ENCODE peak calls at places on chromosomes 11 and 22, in four cellular contexts. L is K562, Y is GM12878, W is HepG2. S is an unnamed sample.

GRCh38 chr11:23078289-23078971 is 218.2 kb upstream of the CCDC179 start:
- DNase-seq in L (no peak), Y (no peak), W (no peak), S (no peak)

GRCh38 chr11:72951193-72951592 is 137.0 kb downstream of the ATG16L2 start:
- DNase-seq in L (no peak), Y (no peak), W (no peak), S (no peak)

GRCh38 chr11:127059286-127060200 is 59.0 kb upstream of the KIRREL3 start:
- DNase-seq in L (no peak), Y (no peak), W (no peak), S (no peak)

GRCh38 chr11:92224394-92225205 is at the start of gene FAT3:
- DNase-seq in L (no peak), Y (no peak), W (no peak), S (peak; percentile 74)

GRCh38 chr22:17836977-17837742 is 62.9 kb upstream of the BID start:
- DNase-seq in L (no peak), Y (no peak), W (no peak), S (no peak)

GRCh38 chr22:28151241-28151640 is 232.2 kb upstream of the PITPNB start:
- DNase-seq in L (no peak), Y (no peak), W (peak; percentile 41), S (no peak)

GRCh38 chr11:134343646-134344045 is 11.9 kb downstream of the GLB1L2 start:
- DNase-seq in L (no peak), Y (no peak), W (no peak), S (no peak)

GRCh38 chr11:75073459-75074190 is 23.1 kb downstream of the OR2AT4 start:
- DNase-seq in L (peak; percentile 30), Y (no peak), W (peak; percentile 7), S (no peak)

GRCh38 chr11:121473064-121473777 is 20.5 kb upstream of the SORL1-AS1 start:
- DNase-seq in L (no peak), Y (no peak), W (no peak), S (no peak)

GRCh38 chr11:85779956-85780640 is 30.8 kb downstream of the SYTL2 start:
- DNase-seq in L (no peak), Y (no peak), W (no peak), S (no peak)

GRCh38 chr11:118109231-118109630 is 22.5 kb upstream of the SMIM35 start:
- DNase-seq in L (no peak), Y (no peak), W (no peak), S (no peak)

GRCh38 chr22:30045901-30046715 is 34.2 kb upstream of the HORMAD2 start:
- DNase-seq in L (no peak), Y (no peak), W (no peak), S (no peak)

GRCh38 chr11:95081412-95081811 is 8.2 kb upstream of the ENDOD1 start:
- DNase-seq in L (no peak), Y (no peak), W (no peak), S (no peak)

GRCh38 chr22:38429460-38430128 is 25.4 kb downstream of the KCNJ4 start:
- DNase-seq in L (no peak), Y (no peak), W (no peak), S (no peak)

GRCh38 chr11:75337195-75337654 is 14.2 kb downstream of the ARRB1 start:
- DNase-seq in L (no peak), Y (no peak), W (no peak), S (no peak)

GRCh38 chr11:111336582-111337256 is 38.4 kb downstream of the POU2AF3 start:
- DNase-seq in L (no peak), Y (no peak), W (peak; percentile 45), S (no peak)

GRCh38 chr22:36986242-36986821 is 32.9 kb downstream of the TST start:
- DNase-seq in L (peak; percentile 58), Y (no peak), W (no peak), S (peak; percentile 74)

GRCh38 chr11:26993965-26994446 is at the start of gene FIBIN:
- DNase-seq in L (no peak), Y (no peak), W (no peak), S (peak; percentile 55)

GRCh38 chr22:39773503-39773902 is 120.1 kb downstream of the ENTHD1 start:
- DNase-seq in L (no peak), Y (no peak), W (no peak), S (no peak)

GRCh38 chr11:81192516-81192915 is 1541.1 kb downstream of the FAM181B start:
- DNase-seq in L (no peak), Y (no peak), W (no peak), S (no peak)

GRCh38 chr11:114564836-114565235 is 5.2 kb upstream of the NXPE1 start:
- DNase-seq in L (no peak), Y (no peak), W (no peak), S (no peak)

GRCh38 chr22:32200752-32201151 is 4.1 kb downstream of the RFPL2 start:
- DNase-seq in L (no peak), Y (no peak), W (no peak), S (no peak)

GRCh38 chr22:40237241-40237640 is 59.5 kb downstream of the TNRC6B start:
- DNase-seq in L (no peak), Y (peak; percentile 41), W (no peak), S (no peak)

GRCh38 chr22:37218771-37219411 is 6.6 kb upstream of the SSTR3 start:
- DNase-seq in L (no peak), Y (peak; percentile 99), W (no peak), S (no peak)

GRCh38 chr11:69638941-69639681 is 1.8 kb upstream of the CCND1 start:
- DNase-seq in L (peak; percentile 76), Y (no peak), W (peak; percentile 90), S (peak; percentile 98)

GRCh38 chr22:30250713-30251267 is 4.2 kb upstream of the LIF start:
- DNase-seq in L (no peak), Y (no peak), W (no peak), S (no peak)

GRCh38 chr11:11171285-11171684 is 181.8 kb downstream of the CSNK2A3 start:
- DNase-seq in L (no peak), Y (no peak), W (no peak), S (no peak)

GRCh38 chr11:23212829-23213228 is 352.6 kb upstream of the CCDC179 start:
- DNase-seq in L (no peak), Y (no peak), W (no peak), S (no peak)

GRCh38 chr11:75633409-75634011 is 35.3 kb downstream of the MAP6 start:
- DNase-seq in L (no peak), Y (no peak), W (no peak), S (no peak)

DNA sequence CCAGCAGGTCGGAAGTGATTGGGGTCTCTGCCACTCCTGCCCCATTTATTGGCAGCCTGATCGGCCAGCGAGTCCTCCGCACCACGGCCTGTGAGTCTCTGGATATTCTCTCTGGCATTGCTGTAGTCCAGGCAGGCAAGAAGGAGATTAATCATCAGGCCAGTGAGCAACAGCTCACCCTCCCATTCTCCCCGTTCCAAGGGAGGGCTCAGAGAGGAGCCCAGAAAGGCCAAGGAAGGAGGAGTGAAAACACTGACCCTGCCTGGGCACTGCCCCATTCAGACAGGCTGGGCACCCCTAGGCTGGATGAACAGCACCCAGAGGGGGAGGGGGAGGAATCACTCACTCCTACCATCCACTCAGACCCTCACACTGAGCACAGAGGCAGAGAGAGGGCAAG is 3.1 kb downstream of the SAA2 start:
- DNase-seq in L (no peak), Y (no peak), W (no peak), S (no peak)
- TF ChIP-seq CREM in L (no peak), Y (no peak), W (no peak), S (no peak)

GRCh38 chr11:2884424-2884815 is 1.2 kb downstream of the CDKN1C start:
- DNase-seq in L (peak; percentile 66), Y (no peak), W (no peak), S (no peak)
- TF ChIP-seq CREM in L (no peak), Y (no peak), W (no peak), S (no peak)

DNA sequence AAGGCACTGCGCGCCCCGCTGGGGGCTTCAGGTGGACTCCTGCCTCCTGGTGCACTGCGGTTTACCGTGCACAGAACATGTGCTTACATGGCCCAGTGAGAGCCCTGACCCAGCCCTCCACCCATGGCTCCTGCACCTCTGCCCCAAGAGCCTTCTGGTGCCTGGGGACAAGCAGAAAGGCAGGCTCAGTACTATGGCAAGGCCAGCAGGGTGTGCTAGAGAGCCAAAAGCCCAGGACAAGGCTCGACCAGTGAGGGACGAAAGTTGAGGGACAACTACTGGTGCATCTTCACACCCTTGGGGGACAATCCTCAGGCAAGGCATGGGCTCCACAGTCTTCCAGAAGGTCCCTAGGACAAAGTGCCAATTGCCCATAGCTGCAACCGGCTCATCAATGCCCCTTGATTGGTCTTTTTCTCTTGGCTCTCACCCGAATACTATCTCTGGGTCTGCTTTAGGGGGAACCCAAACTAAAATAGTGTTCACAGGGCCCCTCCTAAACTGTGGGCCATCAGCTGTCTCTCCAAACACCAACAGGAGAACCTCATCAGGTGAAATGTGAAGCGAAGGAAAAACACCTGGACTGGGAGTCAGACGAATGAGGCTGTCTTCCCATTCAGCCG is 13.5 kb downstream of the PGA5 start:
- DNase-seq in L (peak; percentile 88), Y (peak; percentile 25), W (peak; percentile 57), S (peak; percentile 85)
- TF ChIP-seq CREM in L (peak; percentile 27), Y (no peak), W (no peak), S (no peak)

DNA sequence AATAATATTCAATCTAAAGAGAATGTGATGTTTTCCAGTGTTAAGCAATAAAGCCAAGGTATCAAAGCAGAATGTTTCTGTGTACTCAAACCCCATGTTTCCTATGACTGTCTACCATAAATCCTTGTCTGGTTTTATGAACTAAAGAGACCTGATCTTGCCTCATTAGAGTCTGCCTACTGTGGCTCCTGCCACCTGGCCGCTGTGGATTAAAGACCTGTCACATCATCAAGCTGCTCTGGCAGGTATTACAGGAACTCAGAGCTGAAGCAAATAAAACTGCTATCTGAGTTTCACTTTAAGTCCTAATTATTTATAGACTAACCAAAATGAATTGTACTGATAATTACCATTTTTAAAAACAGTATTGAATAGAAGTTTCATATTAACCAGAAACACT is 207.8 kb upstream of the CCDC90B start:
- DNase-seq in L (no peak), Y (no peak), W (no peak), S (no peak)
- TF ChIP-seq CREM in L (no peak), Y (no peak), W (no peak), S (no peak)

DNA sequence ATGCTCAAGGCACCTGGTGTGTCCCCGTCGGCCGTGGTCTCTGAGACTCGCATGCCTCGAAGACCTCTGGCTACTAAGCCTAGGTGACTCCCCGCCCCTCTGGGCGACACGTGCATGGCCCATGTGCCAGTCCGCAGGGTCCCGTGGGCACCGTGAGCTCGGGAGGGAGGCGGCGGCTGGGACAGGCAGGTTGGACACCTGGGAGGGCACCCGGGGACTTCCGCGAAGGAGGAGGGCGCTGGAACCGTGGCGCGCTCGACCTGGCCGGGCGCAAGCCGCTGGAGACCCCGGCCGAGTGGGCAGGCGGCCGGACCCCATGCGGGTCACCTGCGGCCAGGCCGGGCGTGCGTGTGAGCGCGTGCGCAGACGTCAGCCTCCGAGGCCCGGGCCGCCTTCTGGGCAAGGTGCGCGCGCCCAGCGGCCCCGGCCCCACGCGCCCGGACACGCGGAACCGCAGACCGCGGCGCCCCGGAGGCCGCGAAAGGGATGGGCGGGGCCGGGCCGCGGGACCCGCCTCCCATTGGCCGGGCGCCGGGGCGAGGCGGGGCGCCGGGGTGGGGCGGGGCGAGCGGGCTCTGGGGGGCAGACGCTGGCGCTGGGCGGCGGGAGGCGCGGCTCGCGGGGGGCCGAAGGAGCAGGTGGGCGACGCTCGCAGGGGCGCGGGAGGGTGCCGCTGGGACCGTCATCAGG is 576 bp upstream of the RASD2 start:
- DNase-seq in L (peak; percentile 94), Y (no peak), W (no peak), S (peak; percentile 66)
- TF ChIP-seq CREM in L (no peak), Y (no peak), W (no peak), S (no peak)

GRCh38 chr11:119115484-119116234 is 5.7 kb upstream of the HINFP start:
- DNase-seq in L (no peak), Y (no peak), W (no peak), S (no peak)
- TF ChIP-seq CREM in L (no peak), Y (no peak), W (no peak), S (no peak)

S was measured in WTC11.